ENCODE peak calls at places on chromosomes 5 and 9, in six cellular contexts. One of them, this sample, is unnamed.

GRCh38 chr9:130467371-130467770 is 22.6 kb downstream of the ASS1 start:
- DNase-seq in activated CD4-positive, alpha-beta T cell treated with anti-CD3 and anti-CD28 coated beads for 1 hour: no peak
- DNase-seq in Peyer's patch: no peak
- DNase-seq in right lobe of liver: no peak
- DNase-seq in heart right ventricle: no peak
- DNase-seq in glomerular endothelial cell: no peak
- DNase-seq in this sample: no peak

GRCh38 chr9:86054695-86055094 is 44.7 kb downstream of the GOLM1 start:
- DNase-seq in heart right ventricle: no peak
- DNase-seq in Peyer's patch: no peak
- DNase-seq in glomerular endothelial cell: no peak
- DNase-seq in activated CD4-positive, alpha-beta T cell treated with anti-CD3 and anti-CD28 coated beads for 1 hour: no peak
- DNase-seq in right lobe of liver: no peak
- DNase-seq in this sample: no peak

GRCh38 chr9:34049630-34050384 is 1.1 kb upstream of the UBAP2 start:
- DNase-seq in right lobe of liver: no peak
- DNase-seq in Peyer's patch: no peak
- DNase-seq in glomerular endothelial cell: no peak
- DNase-seq in heart right ventricle: peak; percentile 8
- DNase-seq in activated CD4-positive, alpha-beta T cell treated with anti-CD3 and anti-CD28 coated beads for 1 hour: no peak
- DNase-seq in this sample: no peak

GRCh38 chr9:78029601-78030552 is 1.7 kb downstream of the GNAQ start:
- DNase-seq in heart right ventricle: no peak
- DNase-seq in right lobe of liver: no peak
- DNase-seq in Peyer's patch: no peak
- DNase-seq in glomerular endothelial cell: no peak
- DNase-seq in activated CD4-positive, alpha-beta T cell treated with anti-CD3 and anti-CD28 coated beads for 1 hour: no peak
- DNase-seq in this sample: peak; percentile 27

GRCh38 chr9:135281661-135282000 is 194.2 kb downstream of the OLFM1 start:
- DNase-seq in Peyer's patch: no peak
- DNase-seq in heart right ventricle: no peak
- DNase-seq in activated CD4-positive, alpha-beta T cell treated with anti-CD3 and anti-CD28 coated beads for 1 hour: no peak
- DNase-seq in glomerular endothelial cell: no peak
- DNase-seq in right lobe of liver: no peak
- DNase-seq in this sample: no peak

GRCh38 chr5:55935371-55935770 is 59.4 kb downstream of the IL6ST start:
- DNase-seq in glomerular endothelial cell: no peak
- DNase-seq in heart right ventricle: no peak
- DNase-seq in right lobe of liver: no peak
- DNase-seq in activated CD4-positive, alpha-beta T cell treated with anti-CD3 and anti-CD28 coated beads for 1 hour: no peak
- DNase-seq in Peyer's patch: no peak
- DNase-seq in this sample: no peak

GRCh38 chr9:77534376-77535057 is 113.6 kb downstream of the GNA14 start:
- DNase-seq in heart right ventricle: no peak
- DNase-seq in Peyer's patch: no peak
- DNase-seq in activated CD4-positive, alpha-beta T cell treated with anti-CD3 and anti-CD28 coated beads for 1 hour: no peak
- DNase-seq in right lobe of liver: no peak
- DNase-seq in glomerular endothelial cell: peak; percentile 12
- DNase-seq in this sample: no peak

GRCh38 chr9:4581031-4581760 is 80.9 kb upstream of the PLPP6 start:
- DNase-seq in Peyer's patch: no peak
- DNase-seq in activated CD4-positive, alpha-beta T cell treated with anti-CD3 and anti-CD28 coated beads for 1 hour: no peak
- DNase-seq in heart right ventricle: no peak
- DNase-seq in glomerular endothelial cell: no peak
- DNase-seq in right lobe of liver: no peak
- DNase-seq in this sample: no peak

GRCh38 chr5:51860532-51861018 is 477.3 kb downstream of the ISL1 start:
- DNase-seq in activated CD4-positive, alpha-beta T cell treated with anti-CD3 and anti-CD28 coated beads for 1 hour: no peak
- DNase-seq in glomerular endothelial cell: no peak
- DNase-seq in heart right ventricle: no peak
- DNase-seq in Peyer's patch: no peak
- DNase-seq in right lobe of liver: no peak
- DNase-seq in this sample: no peak

GRCh38 chr5:42894057-42894456 is 82.4 kb upstream of the SELENOP start:
- DNase-seq in glomerular endothelial cell: no peak
- DNase-seq in Peyer's patch: no peak
- DNase-seq in right lobe of liver: no peak
- DNase-seq in heart right ventricle: no peak
- DNase-seq in activated CD4-positive, alpha-beta T cell treated with anti-CD3 and anti-CD28 coated beads for 1 hour: no peak
- DNase-seq in this sample: no peak

GRCh38 chr9:98778251-98778650 is 18.1 kb downstream of the ANKS6 start:
- DNase-seq in heart right ventricle: no peak
- DNase-seq in glomerular endothelial cell: no peak
- DNase-seq in activated CD4-positive, alpha-beta T cell treated with anti-CD3 and anti-CD28 coated beads for 1 hour: no peak
- DNase-seq in right lobe of liver: no peak
- DNase-seq in Peyer's patch: no peak
- DNase-seq in this sample: no peak

GRCh38 chr9:34219421-34219820 is 40.6 kb downstream of the UBAP1 start:
- DNase-seq in Peyer's patch: no peak
- DNase-seq in activated CD4-positive, alpha-beta T cell treated with anti-CD3 and anti-CD28 coated beads for 1 hour: no peak
- DNase-seq in heart right ventricle: no peak
- DNase-seq in glomerular endothelial cell: no peak
- DNase-seq in right lobe of liver: no peak
- DNase-seq in this sample: no peak

GRCh38 chr5:107461770-107462169 is 209.0 kb downstream of the EFNA5 start:
- DNase-seq in Peyer's patch: no peak
- DNase-seq in activated CD4-positive, alpha-beta T cell treated with anti-CD3 and anti-CD28 coated beads for 1 hour: no peak
- DNase-seq in right lobe of liver: no peak
- DNase-seq in glomerular endothelial cell: no peak
- DNase-seq in heart right ventricle: no peak
- DNase-seq in this sample: no peak

GRCh38 chr9:89902450-89902849 is 297.6 kb downstream of the GADD45G start:
- DNase-seq in glomerular endothelial cell: no peak
- DNase-seq in activated CD4-positive, alpha-beta T cell treated with anti-CD3 and anti-CD28 coated beads for 1 hour: no peak
- DNase-seq in Peyer's patch: no peak
- DNase-seq in right lobe of liver: no peak
- DNase-seq in heart right ventricle: no peak
- DNase-seq in this sample: peak; percentile 65

GRCh38 chr5:66603164-66603563 is 7.0 kb downstream of the MAST4 start:
- DNase-seq in heart right ventricle: no peak
- DNase-seq in activated CD4-positive, alpha-beta T cell treated with anti-CD3 and anti-CD28 coated beads for 1 hour: no peak
- DNase-seq in Peyer's patch: no peak
- DNase-seq in glomerular endothelial cell: no peak
- DNase-seq in right lobe of liver: no peak
- DNase-seq in this sample: no peak

GRCh38 chr5:68242743-68243142 is 27.2 kb downstream of the PIK3R1 start:
- DNase-seq in Peyer's patch: no peak
- DNase-seq in glomerular endothelial cell: no peak
- DNase-seq in right lobe of liver: no peak
- DNase-seq in heart right ventricle: no peak
- DNase-seq in activated CD4-positive, alpha-beta T cell treated with anti-CD3 and anti-CD28 coated beads for 1 hour: no peak
- DNase-seq in this sample: no peak

GRCh38 chr9:136671646-136672430 is 9.1 kb downstream of the EGFL7 start:
- DNase-seq in glomerular endothelial cell: no peak
- DNase-seq in activated CD4-positive, alpha-beta T cell treated with anti-CD3 and anti-CD28 coated beads for 1 hour: peak; percentile 29
- DNase-seq in right lobe of liver: no peak
- DNase-seq in Peyer's patch: peak; percentile 77
- DNase-seq in heart right ventricle: no peak
- DNase-seq in this sample: no peak

GRCh38 chr9:128523199-128523925 is 18.8 kb downstream of the GLE1 start:
- DNase-seq in right lobe of liver: peak; percentile 86
- DNase-seq in activated CD4-positive, alpha-beta T cell treated with anti-CD3 and anti-CD28 coated beads for 1 hour: no peak
- DNase-seq in heart right ventricle: no peak
- DNase-seq in glomerular endothelial cell: no peak
- DNase-seq in Peyer's patch: no peak
- DNase-seq in this sample: peak; percentile 24

GRCh38 chr5:30839956-30840355 is 353.5 kb upstream of the CDH6 start:
- DNase-seq in activated CD4-positive, alpha-beta T cell treated with anti-CD3 and anti-CD28 coated beads for 1 hour: no peak
- DNase-seq in Peyer's patch: no peak
- DNase-seq in glomerular endothelial cell: no peak
- DNase-seq in right lobe of liver: no peak
- DNase-seq in heart right ventricle: no peak
- DNase-seq in this sample: no peak

GRCh38 chr5:72841756-72842535 is 25.5 kb downstream of the TNPO1 start:
- DNase-seq in heart right ventricle: no peak
- DNase-seq in right lobe of liver: no peak
- DNase-seq in glomerular endothelial cell: no peak
- DNase-seq in activated CD4-positive, alpha-beta T cell treated with anti-CD3 and anti-CD28 coated beads for 1 hour: no peak
- DNase-seq in Peyer's patch: no peak
- DNase-seq in this sample: no peak

GRCh38 chr9:100534401-100534800 is 43.5 kb upstream of the CAVIN4 start:
- DNase-seq in Peyer's patch: no peak
- DNase-seq in heart right ventricle: no peak
- DNase-seq in glomerular endothelial cell: no peak
- DNase-seq in right lobe of liver: no peak
- DNase-seq in activated CD4-positive, alpha-beta T cell treated with anti-CD3 and anti-CD28 coated beads for 1 hour: no peak
- DNase-seq in this sample: no peak

GRCh38 chr9:68861436-68861835 is 152.5 kb downstream of the PRKACG start:
- DNase-seq in activated CD4-positive, alpha-beta T cell treated with anti-CD3 and anti-CD28 coated beads for 1 hour: no peak
- DNase-seq in glomerular endothelial cell: no peak
- DNase-seq in right lobe of liver: no peak
- DNase-seq in heart right ventricle: no peak
- DNase-seq in Peyer's patch: no peak
- DNase-seq in this sample: no peak

GRCh38 chr5:127875235-127876021 is 172.2 kb downstream of the CCDC192 start:
- DNase-seq in glomerular endothelial cell: no peak
- DNase-seq in activated CD4-positive, alpha-beta T cell treated with anti-CD3 and anti-CD28 coated beads for 1 hour: no peak
- DNase-seq in right lobe of liver: peak; percentile 21
- DNase-seq in Peyer's patch: no peak
- DNase-seq in heart right ventricle: peak; percentile 53
- DNase-seq in this sample: peak; percentile 16

GRCh38 chr9:69895185-69895584 is 74.6 kb downstream of the CFAP95 start:
- DNase-seq in glomerular endothelial cell: no peak
- DNase-seq in Peyer's patch: no peak
- DNase-seq in activated CD4-positive, alpha-beta T cell treated with anti-CD3 and anti-CD28 coated beads for 1 hour: no peak
- DNase-seq in right lobe of liver: no peak
- DNase-seq in heart right ventricle: no peak
- DNase-seq in this sample: no peak

GRCh38 chr9:100190339-100190738 is 91.3 kb downstream of the INVS start:
- DNase-seq in Peyer's patch: no peak
- DNase-seq in activated CD4-positive, alpha-beta T cell treated with anti-CD3 and anti-CD28 coated beads for 1 hour: no peak
- DNase-seq in heart right ventricle: no peak
- DNase-seq in right lobe of liver: no peak
- DNase-seq in glomerular endothelial cell: no peak
- DNase-seq in this sample: no peak

GRCh38 chr5:67886761-67887160 is 328.8 kb upstream of the PIK3R1 start:
- DNase-seq in glomerular endothelial cell: no peak
- DNase-seq in right lobe of liver: no peak
- DNase-seq in Peyer's patch: no peak
- DNase-seq in heart right ventricle: no peak
- DNase-seq in activated CD4-positive, alpha-beta T cell treated with anti-CD3 and anti-CD28 coated beads for 1 hour: no peak
- DNase-seq in this sample: no peak